ENCODE peak calls at places on chromosomes 2 and 18, in ten cellular contexts. One of them, this sample, is unnamed.

GRCh38 chr2:234953116-234954031 is 1.6 kb downstream of the SH3BP4 start:
- DNase-seq in H7: peak
- DNase-seq in fibroblast of the aortic adventitia: peak
- DNase-seq in mucosa of descending colon: peak
- DNase-seq in foreskin fibroblast: peak
- DNase-seq in aorta: no peak
- DNase-seq in retinal pigment epithelial cell: no peak
- DNase-seq in tibial artery: peak
- DNase-seq in GM23248: peak
- DNase-seq in Panc1: no peak
- DNase-seq in this sample: no peak

GRCh38 chr18:77004555-77005380 is 127.8 kb downstream of the MBP start:
- DNase-seq in H7: peak
- DNase-seq in fibroblast of the aortic adventitia: no peak
- DNase-seq in mucosa of descending colon: no peak
- DNase-seq in foreskin fibroblast: no peak
- DNase-seq in aorta: peak
- DNase-seq in retinal pigment epithelial cell: no peak
- DNase-seq in tibial artery: no peak
- DNase-seq in GM23248: no peak
- DNase-seq in Panc1: no peak
- DNase-seq in this sample: peak

GRCh38 chr2:172442072-172442895 is 14.9 kb downstream of the ITGA6 start:
- DNase-seq in H7: no peak
- DNase-seq in fibroblast of the aortic adventitia: peak
- DNase-seq in mucosa of descending colon: peak
- DNase-seq in foreskin fibroblast: peak
- DNase-seq in aorta: no peak
- DNase-seq in retinal pigment epithelial cell: peak
- DNase-seq in tibial artery: no peak
- DNase-seq in GM23248: peak
- DNase-seq in Panc1: peak
- DNase-seq in this sample: no peak

GRCh38 chr18:76496200-76496890 is 1.3 kb upstream of the ZNF516 start:
- DNase-seq in H7: peak
- DNase-seq in fibroblast of the aortic adventitia: peak
- DNase-seq in mucosa of descending colon: peak
- DNase-seq in foreskin fibroblast: peak
- DNase-seq in aorta: peak
- DNase-seq in retinal pigment epithelial cell: no peak
- DNase-seq in tibial artery: no peak
- DNase-seq in GM23248: peak
- DNase-seq in Panc1: no peak
- DNase-seq in this sample: no peak

GRCh38 chr2:168614291-168615018 is 158.4 kb downstream of the CERS6 start:
- DNase-seq in H7: no peak
- DNase-seq in fibroblast of the aortic adventitia: no peak
- DNase-seq in mucosa of descending colon: no peak
- DNase-seq in foreskin fibroblast: no peak
- DNase-seq in aorta: no peak
- DNase-seq in retinal pigment epithelial cell: no peak
- DNase-seq in tibial artery: no peak
- DNase-seq in GM23248: no peak
- DNase-seq in Panc1: no peak
- DNase-seq in this sample: no peak

GRCh38 chr2:45992021-45992745 is 305.0 kb upstream of the EPAS1 start:
- DNase-seq in H7: no peak
- DNase-seq in fibroblast of the aortic adventitia: peak
- DNase-seq in mucosa of descending colon: peak
- DNase-seq in foreskin fibroblast: peak
- DNase-seq in aorta: peak
- DNase-seq in retinal pigment epithelial cell: peak
- DNase-seq in tibial artery: peak
- DNase-seq in GM23248: peak
- DNase-seq in Panc1: no peak
- DNase-seq in this sample: no peak

GRCh38 chr2:53422979-53423378 is 344.6 kb upstream of the CHAC2 start:
- DNase-seq in H7: peak
- DNase-seq in fibroblast of the aortic adventitia: peak
- DNase-seq in mucosa of descending colon: peak
- DNase-seq in foreskin fibroblast: peak
- DNase-seq in aorta: no peak
- DNase-seq in retinal pigment epithelial cell: no peak
- DNase-seq in tibial artery: no peak
- DNase-seq in GM23248: peak
- DNase-seq in Panc1: no peak
- DNase-seq in this sample: peak

GRCh38 chr2:105405291-105405690 is 6.4 kb upstream of the FHL2 start:
- DNase-seq in H7: no peak
- DNase-seq in fibroblast of the aortic adventitia: peak
- DNase-seq in mucosa of descending colon: no peak
- DNase-seq in foreskin fibroblast: peak
- DNase-seq in aorta: no peak
- DNase-seq in retinal pigment epithelial cell: no peak
- DNase-seq in tibial artery: no peak
- DNase-seq in GM23248: peak
- DNase-seq in Panc1: no peak
- DNase-seq in this sample: no peak

GRCh38 chr2:155377178-155377780 is 678.8 kb downstream of the KCNJ3 start:
- DNase-seq in H7: no peak
- DNase-seq in fibroblast of the aortic adventitia: peak
- DNase-seq in mucosa of descending colon: no peak
- DNase-seq in foreskin fibroblast: peak
- DNase-seq in aorta: no peak
- DNase-seq in retinal pigment epithelial cell: no peak
- DNase-seq in tibial artery: no peak
- DNase-seq in GM23248: peak
- DNase-seq in Panc1: no peak
- DNase-seq in this sample: peak

GRCh38 chr2:155377931-155378444 is 679.5 kb downstream of the KCNJ3 start:
- DNase-seq in H7: no peak
- DNase-seq in fibroblast of the aortic adventitia: peak
- DNase-seq in mucosa of descending colon: no peak
- DNase-seq in foreskin fibroblast: no peak
- DNase-seq in aorta: no peak
- DNase-seq in retinal pigment epithelial cell: no peak
- DNase-seq in tibial artery: no peak
- DNase-seq in GM23248: peak
- DNase-seq in Panc1: no peak
- DNase-seq in this sample: no peak

GRCh38 chr2:155381446-155381845 is 683.0 kb downstream of the KCNJ3 start:
- DNase-seq in H7: no peak
- DNase-seq in fibroblast of the aortic adventitia: no peak
- DNase-seq in mucosa of descending colon: no peak
- DNase-seq in foreskin fibroblast: no peak
- DNase-seq in aorta: no peak
- DNase-seq in retinal pigment epithelial cell: no peak
- DNase-seq in tibial artery: no peak
- DNase-seq in GM23248: no peak
- DNase-seq in Panc1: no peak
- DNase-seq in this sample: no peak

GRCh38 chr2:155384555-155385123 is 686.1 kb downstream of the KCNJ3 start:
- DNase-seq in H7: no peak
- DNase-seq in fibroblast of the aortic adventitia: no peak
- DNase-seq in mucosa of descending colon: no peak
- DNase-seq in foreskin fibroblast: no peak
- DNase-seq in aorta: no peak
- DNase-seq in retinal pigment epithelial cell: no peak
- DNase-seq in tibial artery: no peak
- DNase-seq in GM23248: no peak
- DNase-seq in Panc1: no peak
- DNase-seq in this sample: no peak

DNA sequence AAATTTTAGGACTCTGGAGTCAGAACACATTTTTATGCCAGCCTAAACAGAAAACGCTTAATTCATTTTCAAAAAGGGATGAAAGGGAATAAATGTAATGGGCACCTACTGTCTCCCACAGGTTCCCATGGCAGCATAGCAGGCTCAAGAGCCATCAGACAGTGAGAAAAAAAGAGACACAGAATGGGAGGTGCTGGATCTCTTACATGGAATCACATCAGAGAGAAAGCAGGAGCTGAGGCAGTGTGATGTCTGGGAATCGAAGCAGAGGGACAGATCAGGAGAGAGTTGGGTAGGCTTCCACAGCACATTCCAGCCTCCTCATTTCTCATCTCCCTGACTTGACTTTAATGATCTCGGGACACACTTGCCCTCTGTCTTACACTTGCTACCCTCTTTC is 684.3 kb downstream of the KCNJ3 start:
- DNase-seq in H7: no peak
- DNase-seq in fibroblast of the aortic adventitia: no peak
- DNase-seq in mucosa of descending colon: no peak
- DNase-seq in foreskin fibroblast: no peak
- DNase-seq in aorta: no peak
- DNase-seq in retinal pigment epithelial cell: no peak
- DNase-seq in tibial artery: no peak
- DNase-seq in GM23248: no peak
- DNase-seq in Panc1: no peak
- DNase-seq in this sample: no peak
- H3K4me3 ChIP-seq in H7: no peak
- H3K4me3 ChIP-seq in fibroblast of the aortic adventitia: no peak
- H3K4me3 ChIP-seq in mucosa of descending colon: no peak
- H3K4me3 ChIP-seq in foreskin fibroblast: no peak
- H3K4me3 ChIP-seq in aorta: no peak
- H3K4me3 ChIP-seq in retinal pigment epithelial cell: no peak
- H3K4me3 ChIP-seq in tibial artery: no peak
- H3K4me3 ChIP-seq in GM23248: no peak
- H3K4me3 ChIP-seq in Panc1: no peak
- H3K4me3 ChIP-seq in this sample: no peak

GRCh38 chr2:10128420-10128819 is 5.9 kb downstream of the RRM2 start:
- DNase-seq in H7: no peak
- DNase-seq in fibroblast of the aortic adventitia: no peak
- DNase-seq in mucosa of descending colon: no peak
- DNase-seq in foreskin fibroblast: no peak
- DNase-seq in aorta: no peak
- DNase-seq in retinal pigment epithelial cell: no peak
- DNase-seq in tibial artery: no peak
- DNase-seq in GM23248: no peak
- DNase-seq in Panc1: no peak
- DNase-seq in this sample: no peak

GRCh38 chr2:10126627-10127026 is 4.1 kb downstream of the RRM2 start:
- DNase-seq in H7: no peak
- DNase-seq in fibroblast of the aortic adventitia: peak
- DNase-seq in mucosa of descending colon: no peak
- DNase-seq in foreskin fibroblast: peak
- DNase-seq in aorta: no peak
- DNase-seq in retinal pigment epithelial cell: no peak
- DNase-seq in tibial artery: no peak
- DNase-seq in GM23248: no peak
- DNase-seq in Panc1: no peak
- DNase-seq in this sample: no peak

GRCh38 chr2:10124538-10125045 is 2.1 kb downstream of the RRM2 start:
- DNase-seq in H7: no peak
- DNase-seq in fibroblast of the aortic adventitia: peak
- DNase-seq in mucosa of descending colon: peak
- DNase-seq in foreskin fibroblast: peak
- DNase-seq in aorta: no peak
- DNase-seq in retinal pigment epithelial cell: no peak
- DNase-seq in tibial artery: peak
- DNase-seq in GM23248: peak
- DNase-seq in Panc1: no peak
- DNase-seq in this sample: peak

GRCh38 chr2:10123281-10123680 is 742 bp downstream of the RRM2 start:
- DNase-seq in H7: no peak
- DNase-seq in fibroblast of the aortic adventitia: no peak
- DNase-seq in mucosa of descending colon: no peak
- DNase-seq in foreskin fibroblast: peak
- DNase-seq in aorta: no peak
- DNase-seq in retinal pigment epithelial cell: no peak
- DNase-seq in tibial artery: peak
- DNase-seq in GM23248: peak
- DNase-seq in Panc1: no peak
- DNase-seq in this sample: no peak

GRCh38 chr2:10125842-10126596 is 3.5 kb downstream of the RRM2 start:
- DNase-seq in H7: no peak
- DNase-seq in fibroblast of the aortic adventitia: no peak
- DNase-seq in mucosa of descending colon: no peak
- DNase-seq in foreskin fibroblast: no peak
- DNase-seq in aorta: no peak
- DNase-seq in retinal pigment epithelial cell: no peak
- DNase-seq in tibial artery: peak
- DNase-seq in GM23248: no peak
- DNase-seq in Panc1: no peak
- DNase-seq in this sample: no peak
- H3K4me3 ChIP-seq in H7: no peak
- H3K4me3 ChIP-seq in fibroblast of the aortic adventitia: no peak
- H3K4me3 ChIP-seq in mucosa of descending colon: no peak
- H3K4me3 ChIP-seq in foreskin fibroblast: no peak
- H3K4me3 ChIP-seq in aorta: no peak
- H3K4me3 ChIP-seq in retinal pigment epithelial cell: no peak
- H3K4me3 ChIP-seq in tibial artery: no peak
- H3K4me3 ChIP-seq in GM23248: no peak
- H3K4me3 ChIP-seq in Panc1: no peak
- H3K4me3 ChIP-seq in this sample: no peak

DNA sequence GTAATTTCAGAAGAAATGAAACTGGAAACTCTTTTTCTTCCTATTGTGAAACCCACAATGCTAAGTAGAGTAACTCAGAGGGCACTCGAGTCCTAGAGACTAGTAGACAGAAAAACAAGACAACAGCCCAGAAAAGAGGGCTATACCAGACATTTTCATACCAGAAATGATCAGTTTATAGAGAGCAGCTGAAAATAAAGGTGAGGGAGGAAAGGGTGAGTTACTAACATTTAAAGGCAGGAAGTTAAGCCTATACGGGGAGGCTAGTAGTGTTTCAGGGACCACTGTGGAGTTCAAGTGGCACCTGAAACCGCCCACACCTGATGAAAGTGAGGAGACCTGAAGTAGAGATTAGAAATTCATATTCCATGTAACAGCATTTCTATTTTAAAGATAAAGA is 145.0 kb upstream of the ITGB6 start:
- DNase-seq in H7: no peak
- DNase-seq in fibroblast of the aortic adventitia: no peak
- DNase-seq in mucosa of descending colon: no peak
- DNase-seq in foreskin fibroblast: no peak
- DNase-seq in aorta: no peak
- DNase-seq in retinal pigment epithelial cell: no peak
- DNase-seq in tibial artery: no peak
- DNase-seq in GM23248: no peak
- DNase-seq in Panc1: no peak
- DNase-seq in this sample: no peak
- H3K4me3 ChIP-seq in H7: no peak
- H3K4me3 ChIP-seq in fibroblast of the aortic adventitia: no peak
- H3K4me3 ChIP-seq in mucosa of descending colon: no peak
- H3K4me3 ChIP-seq in foreskin fibroblast: no peak
- H3K4me3 ChIP-seq in aorta: no peak
- H3K4me3 ChIP-seq in retinal pigment epithelial cell: no peak
- H3K4me3 ChIP-seq in tibial artery: no peak
- H3K4me3 ChIP-seq in GM23248: no peak
- H3K4me3 ChIP-seq in Panc1: no peak
- H3K4me3 ChIP-seq in this sample: no peak

DNA sequence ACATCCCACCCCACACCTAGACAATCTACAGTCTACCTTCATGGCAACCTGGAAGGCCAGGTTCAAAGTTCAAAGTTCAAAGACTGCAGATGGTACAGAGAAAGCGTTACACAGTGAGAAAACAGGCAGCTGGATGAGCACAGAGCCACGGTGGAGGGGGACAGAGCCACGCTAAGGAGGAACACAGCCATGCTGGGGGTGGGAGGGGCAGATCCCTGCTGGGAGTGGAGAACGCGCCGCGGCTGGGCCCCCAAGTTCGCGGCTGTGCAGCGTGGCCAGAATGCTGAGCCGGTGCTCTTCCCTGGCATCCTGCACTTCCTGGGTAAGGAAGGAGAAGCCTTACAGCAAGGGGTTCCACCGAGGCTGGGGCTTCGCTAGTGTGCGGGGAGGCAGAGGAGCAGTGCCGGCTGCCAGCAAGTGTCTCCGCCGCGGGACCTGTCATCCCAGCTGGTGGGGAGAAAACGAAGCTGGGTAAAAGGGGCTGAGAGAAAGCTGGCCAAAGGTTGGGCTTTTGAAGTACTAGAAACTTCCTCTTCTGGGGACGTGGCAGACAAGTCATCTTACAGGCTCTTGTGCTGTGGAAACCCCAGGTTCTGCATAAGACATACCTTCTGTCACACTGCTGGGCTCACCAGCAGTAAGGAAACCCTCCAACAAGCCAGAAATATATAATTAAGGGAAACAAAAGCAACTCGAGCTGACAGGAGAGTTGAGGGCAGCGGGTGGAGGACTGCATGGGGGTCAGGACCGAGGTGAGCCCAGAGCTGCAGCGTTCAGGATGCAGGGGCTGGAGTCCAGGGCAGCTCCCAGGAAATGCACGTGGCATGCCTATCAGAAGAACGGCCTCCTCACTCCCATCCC is 115.5 kb downstream of the HDAC4 start:
- DNase-seq in H7: no peak
- DNase-seq in fibroblast of the aortic adventitia: no peak
- DNase-seq in mucosa of descending colon: no peak
- DNase-seq in foreskin fibroblast: no peak
- DNase-seq in aorta: peak
- DNase-seq in retinal pigment epithelial cell: no peak
- DNase-seq in tibial artery: peak
- DNase-seq in GM23248: peak
- DNase-seq in Panc1: no peak
- DNase-seq in this sample: no peak
- H3K4me3 ChIP-seq in H7: no peak
- H3K4me3 ChIP-seq in fibroblast of the aortic adventitia: no peak
- H3K4me3 ChIP-seq in mucosa of descending colon: no peak
- H3K4me3 ChIP-seq in foreskin fibroblast: no peak
- H3K4me3 ChIP-seq in aorta: no peak
- H3K4me3 ChIP-seq in retinal pigment epithelial cell: no peak
- H3K4me3 ChIP-seq in tibial artery: no peak
- H3K4me3 ChIP-seq in GM23248: no peak
- H3K4me3 ChIP-seq in Panc1: no peak
- H3K4me3 ChIP-seq in this sample: no peak